ENCODE peak calls at places on chromosomes 7 and 10, in four cellular contexts. Q is GM12878, D is HepG2, W is K562. E is an unnamed sample.

GRCh38 chr10:87816842-87817178 is 1.2 kb downstream of the ATAD1 start:
- DNase-seq in Q (no peak), D (no peak), W (no peak), E (no peak)

GRCh38 chr10:22002531-22003110 is 909 bp downstream of the DNAJC1 start:
- DNase-seq in Q (no peak), D (peak; percentile 21), W (peak; percentile 56), E (no peak)

GRCh38 chr7:130899071-130899451 is 165.1 kb upstream of the KLF14 start:
- DNase-seq in Q (no peak), D (no peak), W (no peak), E (no peak)

GRCh38 chr10:114931072-114931679 is 6.8 kb upstream of the TRUB1 start:
- DNase-seq in Q (no peak), D (no peak), W (no peak), E (no peak)

GRCh38 chr7:132191418-132191817 is 384.9 kb downstream of the PLXNA4 start:
- DNase-seq in Q (no peak), D (no peak), W (no peak), E (no peak)

GRCh38 chr10:131143425-131144165 is 167.9 kb downstream of the TCERG1L start:
- DNase-seq in Q (no peak), D (no peak), W (no peak), E (no peak)

GRCh38 chr7:24924375-24924774 is 55.6 kb downstream of the OSBPL3 start:
- DNase-seq in Q (no peak), D (no peak), W (peak; percentile 77), E (no peak)

GRCh38 chr7:77439572-77439971 is 23.4 kb upstream of the GSAP start:
- DNase-seq in Q (no peak), D (peak; percentile 72), W (peak; percentile 25), E (no peak)

GRCh38 chr10:79159785-79160184 is 91.0 kb downstream of the ZMIZ1 start:
- DNase-seq in Q (no peak), D (no peak), W (no peak), E (no peak)

GRCh38 chr7:36604801-36605200 is 119.5 kb downstream of the AOAH start:
- DNase-seq in Q (no peak), D (no peak), W (no peak), E (no peak)

GRCh38 chr10:86244296-86244695 is 122.3 kb downstream of the GRID1 start:
- DNase-seq in Q (no peak), D (no peak), W (no peak), E (no peak)

GRCh38 chr10:113454341-113455061 is 98.4 kb upstream of the HABP2 start:
- DNase-seq in Q (no peak), D (peak; percentile 5), W (peak; percentile 32), E (peak; percentile 84)

GRCh38 chr10:90023950-90024349 is 322.6 kb downstream of the KIF20B start:
- DNase-seq in Q (no peak), D (no peak), W (no peak), E (no peak)

GRCh38 chr10:130027716-130028464 is 63.8 kb upstream of the EBF3 start:
- DNase-seq in Q (no peak), D (peak; percentile 4), W (no peak), E (no peak)

GRCh38 chr7:101804087-101804631 is 13.3 kb upstream of the CUX1 start:
- DNase-seq in Q (no peak), D (no peak), W (no peak), E (peak; percentile 46)

GRCh38 chr7:5423272-5423843 is at the start of gene TNRC18:
- DNase-seq in Q (no peak), D (no peak), W (no peak), E (peak; percentile 63)

GRCh38 chr10:3071405-3072198 is 4.3 kb downstream of the PFKP start:
- DNase-seq in Q (no peak), D (no peak), W (peak; percentile 41), E (no peak)

GRCh38 chr7:2037805-2038635 is 194.7 kb downstream of the MAD1L1 start:
- DNase-seq in Q (peak; percentile 43), D (no peak), W (peak; percentile 49), E (no peak)

GRCh38 chr7:51471199-51472016 is 154.8 kb upstream of the COBL start:
- DNase-seq in Q (no peak), D (no peak), W (no peak), E (peak; percentile 62)

GRCh38 chr7:36840930-36841329 is 116.6 kb upstream of the AOAH start:
- DNase-seq in Q (no peak), D (no peak), W (no peak), E (no peak)

GRCh38 chr7:4856336-4857056 is 5.3 kb downstream of the PAPOLB start:
- DNase-seq in Q (no peak), D (peak; percentile 25), W (no peak), E (no peak)

GRCh38 chr10:70779685-70780369 is 5.3 kb downstream of the TBATA start:
- DNase-seq in Q (no peak), D (no peak), W (peak; percentile 55), E (no peak)

GRCh38 chr10:14126697-14127440 is 203.9 kb downstream of the FRMD4A start:
- DNase-seq in Q (no peak), D (no peak), W (no peak), E (no peak)

GRCh38 chr10:94076325-94076841 is 82.7 kb downstream of the PLCE1 start:
- DNase-seq in Q (no peak), D (peak; percentile 39), W (no peak), E (no peak)

GRCh38 chr10:84204122-84204521 is 9.8 kb downstream of the CDHR1 start:
- DNase-seq in Q (no peak), D (peak; percentile 12), W (peak; percentile 55), E (peak; percentile 56)

GRCh38 chr10:115432188-115432819 is 339.1 kb downstream of the ATRNL1 start:
- DNase-seq in Q (no peak), D (peak; percentile 31), W (no peak), E (no peak)

GRCh38 chr10:85851300-85851699 is 515.3 kb downstream of the GRID1 start:
- DNase-seq in Q (no peak), D (no peak), W (no peak), E (no peak)

GRCh38 chr7:140330595-140330994 is 67.7 kb downstream of the SLC37A3 start:
- DNase-seq in Q (no peak), D (no peak), W (no peak), E (no peak)

GRCh38 chr7:140333209-140333608 is 65.1 kb downstream of the SLC37A3 start:
- DNase-seq in Q (no peak), D (no peak), W (no peak), E (no peak)

GRCh38 chr7:140330128-140330527 is 68.2 kb downstream of the SLC37A3 start:
- DNase-seq in Q (no peak), D (no peak), W (no peak), E (no peak)

GRCh38 chr7:140334341-140335057 is 63.8 kb downstream of the SLC37A3 start:
- DNase-seq in Q (no peak), D (no peak), W (no peak), E (no peak)
- TF ChIP-seq NR2C2 in Q (no peak), D (no peak), W (no peak), E (no peak)

GRCh38 chr10:56507033-56507432 is 146.0 kb upstream of the ZWINT start:
- DNase-seq in Q (no peak), D (no peak), W (no peak), E (no peak)

GRCh38 chr10:56505555-56505954 is 144.5 kb upstream of the ZWINT start:
- DNase-seq in Q (no peak), D (no peak), W (no peak), E (no peak)

DNA sequence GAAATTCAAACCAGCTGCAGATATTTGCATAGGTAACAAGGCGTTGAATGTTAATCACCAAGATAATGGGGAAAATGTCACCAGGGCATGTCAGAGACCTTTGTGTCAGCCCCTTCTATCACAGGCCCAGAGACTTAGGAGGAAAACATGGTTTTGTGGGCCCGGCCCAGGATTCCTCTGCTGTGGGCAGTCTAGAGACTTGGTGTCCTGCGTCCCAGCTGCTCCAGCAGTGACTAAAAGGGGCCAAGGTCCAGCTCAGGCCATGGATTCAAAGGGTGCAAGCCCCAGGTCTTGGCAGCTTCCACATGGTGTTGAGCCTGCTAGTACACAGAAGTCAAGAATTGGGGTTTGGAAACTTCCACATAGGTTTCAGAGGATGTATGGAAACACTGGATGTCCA is 147.5 kb upstream of the ZWINT start:
- DNase-seq in Q (no peak), D (no peak), W (no peak), E (no peak)
- TF ChIP-seq NR2C2 in Q (no peak), D (no peak), W (no peak), E (no peak)

GRCh38 chr10:117830832-117831231 is 215.9 kb downstream of the RAB11FIP2 start:
- DNase-seq in Q (no peak), D (no peak), W (no peak), E (peak; percentile 47)
- TF ChIP-seq NR2C2 in Q (no peak), D (no peak), W (no peak), E (no peak)

DNA sequence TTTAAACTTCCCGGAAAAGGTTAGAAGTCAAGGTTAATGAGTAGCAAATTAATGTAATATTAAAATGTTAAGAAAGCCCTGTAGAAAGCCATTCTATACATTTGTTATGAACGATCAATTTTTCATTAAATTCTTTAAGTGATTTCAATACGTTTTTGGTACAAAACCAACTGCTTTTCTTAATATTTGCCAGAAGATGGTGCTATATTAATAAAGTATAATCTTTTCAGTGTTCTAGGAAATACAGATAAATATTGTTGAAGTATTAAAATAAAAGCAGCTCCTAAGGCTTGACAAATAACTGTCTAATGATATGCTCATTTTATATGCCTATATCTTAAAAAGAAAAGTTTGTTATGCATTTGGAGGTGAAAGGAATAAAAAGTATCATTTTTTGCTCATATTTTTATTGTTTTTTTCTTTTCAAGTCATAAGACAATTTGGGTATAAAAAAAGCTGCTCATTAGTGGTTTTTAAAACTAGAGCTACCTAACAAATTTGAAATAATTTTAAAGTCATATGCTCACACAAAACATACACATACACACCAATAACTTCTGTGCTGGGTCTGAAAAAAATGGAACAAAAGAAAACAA is 130.3 kb upstream of the POT1 start:
- DNase-seq in Q (no peak), D (no peak), W (no peak), E (no peak)
- TF ChIP-seq NR2C2 in Q (no peak), D (no peak), W (no peak), E (no peak)

GRCh38 chr7:111392976-111393762 is 169.1 kb downstream of the IMMP2L start:
- DNase-seq in Q (no peak), D (no peak), W (no peak), E (no peak)
- TF ChIP-seq NR2C2 in Q (no peak), D (no peak), W (no peak), E (no peak)

GRCh38 chr10:97682042-97682441 is 5.0 kb downstream of the AVPI1 start:
- DNase-seq in Q (no peak), D (peak; percentile 50), W (no peak), E (no peak)
- TF ChIP-seq NR2C2 in Q (no peak), D (no peak), W (no peak), E (no peak)

DNA sequence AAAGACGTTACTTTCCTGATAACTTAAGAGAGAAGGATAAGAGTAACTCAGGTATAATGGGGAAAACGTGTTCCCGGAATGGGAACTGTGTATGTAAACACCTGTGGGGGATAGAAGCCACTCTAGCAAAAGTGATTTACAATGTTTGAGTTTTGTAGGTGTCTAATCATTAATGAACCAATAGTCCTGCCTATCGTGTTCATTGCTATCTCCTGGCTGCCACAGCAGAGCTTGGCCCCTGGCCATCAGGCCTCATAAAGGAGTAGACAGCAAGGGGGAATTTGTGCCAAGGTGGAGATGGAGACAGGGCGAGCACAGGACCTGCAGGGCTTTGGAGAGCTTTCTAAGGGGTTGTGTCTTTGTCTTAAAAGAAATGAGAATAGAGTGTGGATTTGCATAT is 102.1 kb downstream of the GAD2 start:
- DNase-seq in Q (no peak), D (no peak), W (no peak), E (no peak)
- TF ChIP-seq NR2C2 in Q (no peak), D (no peak), W (no peak), E (no peak)